ENCODE peak calls at places on chromosomes 6 and 20, in nine cellular contexts. One of them, this sample, is unnamed.

GRCh38 chr20:20480689-20481088 is 112.8 kb downstream of the INSM1 start:
- DNase-seq in sigmoid colon: no peak
- DNase-seq in uterus: no peak
- DNase-seq in stomach: no peak
- DNase-seq in Peyer's patch: no peak
- DNase-seq in A549: peak
- DNase-seq in tibial nerve: no peak
- DNase-seq in body of pancreas: no peak
- DNase-seq in heart left ventricle: no peak
- DNase-seq in this sample: no peak

GRCh38 chr20:35617397-35618031 is 1.9 kb downstream of the SPAG4 start:
- DNase-seq in sigmoid colon: peak
- DNase-seq in uterus: peak
- DNase-seq in stomach: peak
- DNase-seq in Peyer's patch: peak
- DNase-seq in A549: peak
- DNase-seq in tibial nerve: no peak
- DNase-seq in body of pancreas: peak
- DNase-seq in heart left ventricle: peak
- DNase-seq in this sample: peak

GRCh38 chr6:125924697-125925358 is 31.7 kb upstream of the HINT3 start:
- DNase-seq in sigmoid colon: no peak
- DNase-seq in uterus: no peak
- DNase-seq in stomach: no peak
- DNase-seq in Peyer's patch: no peak
- DNase-seq in A549: no peak
- DNase-seq in tibial nerve: no peak
- DNase-seq in body of pancreas: no peak
- DNase-seq in heart left ventricle: no peak
- DNase-seq in this sample: no peak

GRCh38 chr20:57705103-57705899 is 4.5 kb downstream of the PMEPA1 start:
- DNase-seq in sigmoid colon: no peak
- DNase-seq in uterus: no peak
- DNase-seq in stomach: no peak
- DNase-seq in Peyer's patch: no peak
- DNase-seq in A549: no peak
- DNase-seq in tibial nerve: no peak
- DNase-seq in body of pancreas: no peak
- DNase-seq in heart left ventricle: no peak
- DNase-seq in this sample: no peak

GRCh38 chr6:142112451-142113061 is 20.2 kb upstream of the GJE1 start:
- DNase-seq in sigmoid colon: peak
- DNase-seq in uterus: peak
- DNase-seq in stomach: peak
- DNase-seq in Peyer's patch: peak
- DNase-seq in A549: peak
- DNase-seq in tibial nerve: peak
- DNase-seq in body of pancreas: peak
- DNase-seq in heart left ventricle: peak
- DNase-seq in this sample: peak

GRCh38 chr6:142696123-142696522 is 248.9 kb downstream of the HIVEP2 start:
- DNase-seq in sigmoid colon: no peak
- DNase-seq in uterus: no peak
- DNase-seq in stomach: no peak
- DNase-seq in Peyer's patch: no peak
- DNase-seq in A549: no peak
- DNase-seq in tibial nerve: no peak
- DNase-seq in body of pancreas: no peak
- DNase-seq in heart left ventricle: no peak
- DNase-seq in this sample: no peak

GRCh38 chr6:35166160-35166919 is 25.2 kb upstream of the TCP11 start:
- DNase-seq in sigmoid colon: no peak
- DNase-seq in uterus: no peak
- DNase-seq in stomach: peak
- DNase-seq in Peyer's patch: no peak
- DNase-seq in A549: no peak
- DNase-seq in tibial nerve: no peak
- DNase-seq in body of pancreas: no peak
- DNase-seq in heart left ventricle: no peak
- DNase-seq in this sample: no peak

GRCh38 chr20:23009636-23010035 is 25.5 kb upstream of the SSTR4 start:
- DNase-seq in sigmoid colon: no peak
- DNase-seq in uterus: no peak
- DNase-seq in stomach: peak
- DNase-seq in Peyer's patch: no peak
- DNase-seq in A549: peak
- DNase-seq in tibial nerve: no peak
- DNase-seq in body of pancreas: no peak
- DNase-seq in heart left ventricle: no peak
- DNase-seq in this sample: no peak

DNA sequence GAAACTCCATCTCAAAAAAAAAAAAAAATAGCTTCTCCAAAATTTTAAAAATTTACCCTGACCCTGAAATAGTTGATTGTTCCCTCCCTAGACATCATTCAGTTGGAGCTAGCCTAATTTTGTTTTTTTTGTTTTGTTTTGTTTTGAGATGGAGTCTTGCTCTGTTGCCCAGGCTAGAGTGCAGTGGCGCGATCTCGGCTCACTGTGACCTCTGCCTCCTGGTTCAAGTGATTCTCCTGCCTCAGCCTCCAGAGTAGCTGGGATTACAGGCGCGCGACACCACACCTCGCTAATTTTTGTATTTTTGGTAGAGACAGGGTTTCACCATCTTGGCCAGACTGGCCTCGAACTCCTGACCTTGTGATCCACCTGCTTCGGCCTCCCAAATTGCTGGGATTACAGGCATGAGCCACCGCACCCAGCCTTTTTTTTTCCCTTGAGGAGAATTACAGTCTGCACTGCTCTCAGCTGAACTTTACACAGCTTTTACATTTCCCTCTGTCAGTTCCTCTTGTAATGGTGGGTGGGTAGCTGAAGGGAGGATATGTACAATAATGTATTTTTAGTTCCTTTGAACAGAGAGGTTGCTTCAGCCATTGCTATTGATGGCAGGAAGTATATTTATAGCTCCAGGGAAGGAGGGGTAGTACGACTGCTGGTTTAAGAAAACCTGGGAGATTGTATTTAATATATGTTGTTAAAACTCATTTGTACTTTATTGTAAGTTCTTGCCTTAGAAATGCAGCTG is 27.7 kb downstream of the PTPRA start:
- DNase-seq in sigmoid colon: no peak
- DNase-seq in uterus: no peak
- DNase-seq in stomach: no peak
- DNase-seq in Peyer's patch: no peak
- DNase-seq in A549: no peak
- DNase-seq in tibial nerve: no peak
- DNase-seq in body of pancreas: no peak
- DNase-seq in heart left ventricle: no peak
- DNase-seq in this sample: no peak
- H3K27ac ChIP-seq in sigmoid colon: no peak
- H3K27ac ChIP-seq in uterus: no peak
- H3K27ac ChIP-seq in stomach: no peak
- H3K27ac ChIP-seq in Peyer's patch: no peak
- H3K27ac ChIP-seq in A549: no peak
- H3K27ac ChIP-seq in tibial nerve: no peak
- H3K27ac ChIP-seq in body of pancreas: no peak
- H3K27ac ChIP-seq in heart left ventricle: no peak
- H3K27ac ChIP-seq in this sample: no peak

GRCh38 chr6:42784739-42785498 is 3.1 kb downstream of the BICRAL start:
- DNase-seq in sigmoid colon: no peak
- DNase-seq in uterus: no peak
- DNase-seq in stomach: no peak
- DNase-seq in Peyer's patch: no peak
- DNase-seq in A549: no peak
- DNase-seq in tibial nerve: no peak
- DNase-seq in body of pancreas: peak
- DNase-seq in heart left ventricle: no peak
- DNase-seq in this sample: peak

GRCh38 chr6:42783876-42784738 is 2.3 kb downstream of the BICRAL start:
- DNase-seq in sigmoid colon: no peak
- DNase-seq in uterus: no peak
- DNase-seq in stomach: no peak
- DNase-seq in Peyer's patch: no peak
- DNase-seq in A549: no peak
- DNase-seq in tibial nerve: no peak
- DNase-seq in body of pancreas: peak
- DNase-seq in heart left ventricle: no peak
- DNase-seq in this sample: no peak

GRCh38 chr6:42782689-42783176 is 881 bp downstream of the BICRAL start:
- DNase-seq in sigmoid colon: peak
- DNase-seq in uterus: peak
- DNase-seq in stomach: peak
- DNase-seq in Peyer's patch: peak
- DNase-seq in A549: peak
- DNase-seq in tibial nerve: peak
- DNase-seq in body of pancreas: peak
- DNase-seq in heart left ventricle: peak
- DNase-seq in this sample: peak

GRCh38 chr6:42781811-42782688 is at the start of gene BICRAL:
- DNase-seq in sigmoid colon: peak
- DNase-seq in uterus: peak
- DNase-seq in stomach: peak
- DNase-seq in Peyer's patch: peak
- DNase-seq in A549: peak
- DNase-seq in tibial nerve: peak
- DNase-seq in body of pancreas: peak
- DNase-seq in heart left ventricle: peak
- DNase-seq in this sample: peak

DNA sequence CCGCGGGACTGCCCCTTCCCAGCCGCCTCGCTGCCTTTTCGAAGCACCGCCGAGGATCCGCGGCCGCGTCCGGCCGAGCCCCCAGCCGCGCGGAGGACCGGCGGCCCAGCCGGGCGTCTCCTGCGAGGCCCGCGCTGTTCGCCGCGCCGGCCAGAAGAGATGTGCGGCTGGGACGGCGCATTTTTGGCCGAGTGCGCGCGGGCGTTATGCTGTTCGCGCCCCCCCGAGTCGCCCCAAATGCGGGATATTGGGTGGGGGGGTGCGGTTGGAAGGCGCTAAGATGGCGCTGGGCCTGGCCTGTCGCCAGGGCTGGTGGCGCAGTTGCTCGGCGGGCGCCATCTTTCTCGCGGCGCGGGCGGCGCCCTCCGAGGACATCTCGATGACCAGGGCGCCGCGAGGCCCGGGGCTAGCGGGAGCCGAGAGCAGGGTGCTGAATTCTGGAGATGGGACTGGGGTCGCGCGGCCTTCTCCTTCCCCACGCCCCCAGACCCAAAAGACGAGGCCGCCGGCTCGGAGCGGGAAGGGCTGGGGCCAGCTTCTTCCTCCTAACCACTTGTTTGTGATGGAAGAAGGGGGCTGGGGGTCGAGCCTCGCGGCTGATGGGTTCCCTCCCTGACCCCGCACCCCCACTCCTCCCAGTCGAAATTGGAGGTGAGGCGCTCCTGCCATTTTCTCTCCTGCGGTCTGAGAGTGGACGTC is 1.5 kb downstream of the BICRAL start:
- DNase-seq in sigmoid colon: peak
- DNase-seq in uterus: peak
- DNase-seq in stomach: peak
- DNase-seq in Peyer's patch: peak
- DNase-seq in A549: peak
- DNase-seq in tibial nerve: peak
- DNase-seq in body of pancreas: peak
- DNase-seq in heart left ventricle: peak
- DNase-seq in this sample: peak
- TF ChIP-seq POLR2A in sigmoid colon: no peak
- TF ChIP-seq POLR2A in uterus: peak
- TF ChIP-seq POLR2A in stomach: no peak
- TF ChIP-seq POLR2A in Peyer's patch: peak
- TF ChIP-seq POLR2A in A549: peak
- TF ChIP-seq POLR2A in tibial nerve: no peak
- TF ChIP-seq POLR2A in body of pancreas: peak
- TF ChIP-seq POLR2A in heart left ventricle: no peak
- TF ChIP-seq POLR2A in this sample: peak

GRCh38 chr20:47097691-47098622 is 203.3 kb downstream of the EYA2 start:
- DNase-seq in sigmoid colon: no peak
- DNase-seq in uterus: no peak
- DNase-seq in stomach: no peak
- DNase-seq in Peyer's patch: no peak
- DNase-seq in A549: no peak
- DNase-seq in tibial nerve: no peak
- DNase-seq in body of pancreas: no peak
- DNase-seq in heart left ventricle: no peak
- DNase-seq in this sample: peak

GRCh38 chr20:47095690-47096089 is 201.0 kb downstream of the EYA2 start:
- DNase-seq in sigmoid colon: no peak
- DNase-seq in uterus: no peak
- DNase-seq in stomach: no peak
- DNase-seq in Peyer's patch: no peak
- DNase-seq in A549: no peak
- DNase-seq in tibial nerve: no peak
- DNase-seq in body of pancreas: no peak
- DNase-seq in heart left ventricle: no peak
- DNase-seq in this sample: no peak

GRCh38 chr20:47102629-47103028 is 208.0 kb downstream of the EYA2 start:
- DNase-seq in sigmoid colon: peak
- DNase-seq in uterus: no peak
- DNase-seq in stomach: no peak
- DNase-seq in Peyer's patch: no peak
- DNase-seq in A549: no peak
- DNase-seq in tibial nerve: no peak
- DNase-seq in body of pancreas: no peak
- DNase-seq in heart left ventricle: peak
- DNase-seq in this sample: no peak

GRCh38 chr20:47099093-47099492 is 204.4 kb downstream of the EYA2 start:
- DNase-seq in sigmoid colon: no peak
- DNase-seq in uterus: no peak
- DNase-seq in stomach: no peak
- DNase-seq in Peyer's patch: no peak
- DNase-seq in A549: no peak
- DNase-seq in tibial nerve: no peak
- DNase-seq in body of pancreas: no peak
- DNase-seq in heart left ventricle: no peak
- DNase-seq in this sample: no peak

DNA sequence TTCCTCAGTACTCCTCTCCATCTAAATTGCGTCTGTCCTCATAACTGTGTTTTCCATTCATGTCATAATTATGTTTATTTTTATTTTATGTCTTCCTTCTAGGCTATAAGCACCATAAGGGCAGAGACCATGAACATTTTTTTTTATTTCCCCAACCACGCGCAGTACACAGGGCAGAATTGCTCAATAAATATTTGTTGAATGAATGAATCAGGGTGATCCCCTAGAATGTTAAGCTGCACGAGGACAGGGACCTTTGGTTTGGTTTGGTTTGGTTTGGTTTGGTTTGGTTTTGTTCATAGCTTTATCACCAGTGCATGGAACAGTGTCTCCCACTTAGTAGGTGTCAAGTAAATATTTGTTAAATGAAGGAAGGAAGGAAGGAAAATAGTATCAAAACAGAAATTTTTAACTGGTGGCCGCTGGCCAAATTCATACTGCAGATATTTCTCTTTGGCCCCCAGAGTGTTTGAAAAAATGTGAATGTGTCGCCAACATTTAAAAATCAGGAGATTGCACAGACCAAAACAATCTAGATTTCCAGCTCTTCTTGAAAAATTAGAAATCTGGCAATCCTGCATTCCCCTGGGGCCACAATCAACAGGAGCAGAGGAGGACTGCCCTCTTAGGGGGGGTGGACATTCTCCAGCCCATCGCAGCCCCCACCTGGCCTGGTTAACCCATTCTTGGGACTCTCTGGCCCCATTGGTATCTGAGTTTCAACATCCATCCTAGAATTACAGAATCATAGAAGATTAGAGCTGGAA is 205.3 kb downstream of the EYA2 start:
- DNase-seq in sigmoid colon: peak
- DNase-seq in uterus: peak
- DNase-seq in stomach: no peak
- DNase-seq in Peyer's patch: no peak
- DNase-seq in A549: no peak
- DNase-seq in tibial nerve: no peak
- DNase-seq in body of pancreas: no peak
- DNase-seq in heart left ventricle: no peak
- DNase-seq in this sample: no peak
- H3K27ac ChIP-seq in sigmoid colon: peak
- H3K27ac ChIP-seq in uterus: peak
- H3K27ac ChIP-seq in stomach: no peak
- H3K27ac ChIP-seq in Peyer's patch: no peak
- H3K27ac ChIP-seq in A549: no peak
- H3K27ac ChIP-seq in tibial nerve: peak
- H3K27ac ChIP-seq in body of pancreas: peak
- H3K27ac ChIP-seq in heart left ventricle: no peak
- H3K27ac ChIP-seq in this sample: no peak

GRCh38 chr20:62120365-62120762 is 1.9 kb upstream of the LSM14B start:
- DNase-seq in sigmoid colon: no peak
- DNase-seq in uterus: no peak
- DNase-seq in stomach: no peak
- DNase-seq in Peyer's patch: no peak
- DNase-seq in A549: no peak
- DNase-seq in tibial nerve: no peak
- DNase-seq in body of pancreas: no peak
- DNase-seq in heart left ventricle: no peak
- DNase-seq in this sample: no peak

GRCh38 chr20:62119591-62120364 is 2.5 kb upstream of the LSM14B start:
- DNase-seq in sigmoid colon: no peak
- DNase-seq in uterus: no peak
- DNase-seq in stomach: no peak
- DNase-seq in Peyer's patch: peak
- DNase-seq in A549: no peak
- DNase-seq in tibial nerve: no peak
- DNase-seq in body of pancreas: peak
- DNase-seq in heart left ventricle: peak
- DNase-seq in this sample: no peak

GRCh38 chr20:62121776-62122658 is at the start of gene LSM14B:
- DNase-seq in sigmoid colon: peak
- DNase-seq in uterus: peak
- DNase-seq in stomach: peak
- DNase-seq in Peyer's patch: peak
- DNase-seq in A549: peak
- DNase-seq in tibial nerve: peak
- DNase-seq in body of pancreas: peak
- DNase-seq in heart left ventricle: peak
- DNase-seq in this sample: peak

GRCh38 chr20:62122659-62123449 is 579 bp downstream of the LSM14B start:
- DNase-seq in sigmoid colon: peak
- DNase-seq in uterus: peak
- DNase-seq in stomach: peak
- DNase-seq in Peyer's patch: peak
- DNase-seq in A549: no peak
- DNase-seq in tibial nerve: no peak
- DNase-seq in body of pancreas: peak
- DNase-seq in heart left ventricle: no peak
- DNase-seq in this sample: peak

DNA sequence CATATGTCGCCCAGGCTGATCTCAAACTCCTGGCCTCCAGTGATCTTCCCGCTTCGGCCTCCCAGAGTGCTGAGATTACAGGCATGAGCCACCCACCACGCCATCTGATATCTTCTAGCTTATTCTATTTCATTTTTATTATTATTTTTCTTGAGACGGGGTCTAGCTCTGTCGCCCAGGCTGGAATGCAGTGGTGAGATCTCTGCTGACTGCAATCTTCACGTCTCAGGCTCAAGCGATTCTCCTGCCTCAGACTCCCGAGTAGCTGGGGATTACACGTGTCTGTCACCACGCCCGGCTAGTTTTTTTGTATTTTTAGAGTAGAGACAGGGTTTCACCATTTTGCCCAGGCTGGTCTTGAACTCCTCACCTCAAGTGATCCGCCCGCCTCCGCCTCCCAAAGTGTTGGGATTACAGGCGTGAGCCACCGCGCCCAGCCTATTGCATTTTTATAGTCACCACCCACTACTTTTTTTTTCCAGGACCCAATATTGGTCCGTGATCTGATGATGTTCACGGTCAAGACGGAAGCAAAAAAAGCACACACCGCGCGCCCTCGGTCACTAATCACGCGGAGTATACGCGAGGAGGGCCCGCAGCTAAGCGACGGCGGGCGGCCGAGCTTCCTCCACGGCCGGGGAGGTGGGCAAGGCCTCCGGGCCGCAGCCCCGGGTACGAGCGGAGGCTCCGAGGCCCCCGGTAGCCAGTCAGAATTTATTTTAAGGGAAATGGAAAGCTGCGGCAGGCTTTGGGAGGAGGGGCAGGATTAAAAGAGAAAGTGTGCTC is 1.1 kb upstream of the LSM14B start:
- DNase-seq in sigmoid colon: peak
- DNase-seq in uterus: no peak
- DNase-seq in stomach: no peak
- DNase-seq in Peyer's patch: peak
- DNase-seq in A549: peak
- DNase-seq in tibial nerve: no peak
- DNase-seq in body of pancreas: peak
- DNase-seq in heart left ventricle: no peak
- DNase-seq in this sample: peak
- TF ChIP-seq POLR2A in sigmoid colon: peak
- TF ChIP-seq POLR2A in uterus: no peak
- TF ChIP-seq POLR2A in stomach: no peak
- TF ChIP-seq POLR2A in Peyer's patch: peak
- TF ChIP-seq POLR2A in A549: no peak
- TF ChIP-seq POLR2A in tibial nerve: peak
- TF ChIP-seq POLR2A in body of pancreas: peak
- TF ChIP-seq POLR2A in heart left ventricle: peak
- TF ChIP-seq POLR2A in this sample: peak

This sample was measured in adrenal gland.